ENCODE peak calls at places on chromosomes 7 and 10, in seven cellular contexts. O is pancreas, G is AG09309, Z is AG09319, T is GM13977, U is PC-3, E is transverse colon. R is an unnamed sample.
A peak's percentile ranks its signal among the peaks of the same experiment; 100 is the strongest.

GRCh38 chr7:134593530-134594392 is 44.9 kb downstream of the AKR1B15 start:
- DNase-seq in O (peak; percentile 28), G (peak; percentile 86), Z (peak; percentile 95), T (no peak), U (peak; percentile 63), E (peak; percentile 41), R (no peak)

GRCh38 chr10:118543714-118544400 is 51.6 kb downstream of the PRLHR start:
- DNase-seq in O (peak; percentile 61), G (no peak), Z (no peak), T (peak; percentile 37), U (peak; percentile 70), E (peak; percentile 41), R (no peak)

GRCh38 chr10:131237991-131238651 is 73.4 kb downstream of the TCERG1L start:
- DNase-seq in O (no peak), G (no peak), Z (no peak), T (no peak), U (no peak), E (no peak), R (no peak)

GRCh38 chr10:100349672-100350071 is 2.6 kb downstream of the SCD start:
- DNase-seq in O (no peak), G (no peak), Z (no peak), T (no peak), U (no peak), E (no peak), R (no peak)

GRCh38 chr10:90579602-90580242 is 278.1 kb downstream of the HTR7 start:
- DNase-seq in O (no peak), G (no peak), Z (no peak), T (no peak), U (peak; percentile 80), E (no peak), R (no peak)

GRCh38 chr7:45138433-45139267 is 18.9 kb upstream of the RAMP3 start:
- DNase-seq in O (no peak), G (no peak), Z (no peak), T (no peak), U (no peak), E (no peak), R (no peak)

GRCh38 chr10:73401636-73402035 is 12.2 kb downstream of the ANXA7 start:
- DNase-seq in O (no peak), G (no peak), Z (no peak), T (no peak), U (no peak), E (no peak), R (no peak)

GRCh38 chr7:40463449-40463848 is 328.6 kb downstream of the SUGCT start:
- DNase-seq in O (no peak), G (no peak), Z (no peak), T (no peak), U (no peak), E (no peak), R (no peak)

GRCh38 chr7:142461437-142461836 is 203.6 kb upstream of the PRSS58 start:
- DNase-seq in O (no peak), G (peak; percentile 77), Z (peak; percentile 68), T (no peak), U (peak; percentile 75), E (no peak), R (no peak)

GRCh38 chr7:131909151-131909768 is 352.8 kb upstream of the PODXL start:
- DNase-seq in O (peak; percentile 39), G (no peak), Z (no peak), T (no peak), U (no peak), E (peak; percentile 13), R (no peak)

GRCh38 chr7:123797673-123798526 is 47.1 kb upstream of the HYAL4 start:
- DNase-seq in O (no peak), G (peak; percentile 45), Z (peak; percentile 67), T (peak; percentile 12), U (peak; percentile 94), E (no peak), R (no peak)

GRCh38 chr10:75743231-75743864 is 311.9 kb downstream of the LRMDA start:
- DNase-seq in O (no peak), G (no peak), Z (no peak), T (no peak), U (no peak), E (no peak), R (no peak)

GRCh38 chr7:21054427-21055133 is 267.9 kb upstream of the SP8 start:
- DNase-seq in O (no peak), G (no peak), Z (no peak), T (no peak), U (peak; percentile 19), E (no peak), R (no peak)

GRCh38 chr7:64634406-64635062 is 31.4 kb upstream of the ZNF107 start:
- DNase-seq in O (no peak), G (no peak), Z (no peak), T (no peak), U (no peak), E (no peak), R (no peak)

GRCh38 chr10:72846225-72846624 is 47.3 kb upstream of the OIT3 start:
- DNase-seq in O (no peak), G (peak; percentile 31), Z (no peak), T (no peak), U (peak; percentile 100), E (no peak), R (no peak)

GRCh38 chr7:462173-463103 is 57.2 kb downstream of the PDGFA start:
- DNase-seq in O (peak; percentile 31), G (no peak), Z (no peak), T (no peak), U (no peak), E (no peak), R (no peak)

GRCh38 chr10:109282510-109282909 is 640.8 kb downstream of the XPNPEP1 start:
- DNase-seq in O (no peak), G (no peak), Z (no peak), T (no peak), U (peak; percentile 35), E (no peak), R (no peak)

GRCh38 chr7:43467406-43467805 is 115.5 kb upstream of the STK17A start:
- DNase-seq in O (no peak), G (peak; percentile 18), Z (no peak), T (no peak), U (peak; percentile 30), E (no peak), R (no peak)

GRCh38 chr10:127694580-127695193 is 42.3 kb upstream of the FOXI2 start:
- DNase-seq in O (no peak), G (no peak), Z (no peak), T (peak; percentile 26), U (peak; percentile 42), E (peak; percentile 30), R (no peak)

GRCh38 chr7:122616951-122617350 is 82.0 kb downstream of the RNF133 start:
- DNase-seq in O (no peak), G (no peak), Z (no peak), T (no peak), U (no peak), E (no peak), R (no peak)

GRCh38 chr10:33314788-33315561 is 19.5 kb downstream of the NRP1 start:
- DNase-seq in O (no peak), G (no peak), Z (no peak), T (no peak), U (peak; percentile 92), E (no peak), R (no peak)

GRCh38 chr7:151308256-151308655 is 33.4 kb upstream of the NUB1 start:
- DNase-seq in O (no peak), G (no peak), Z (no peak), T (no peak), U (no peak), E (no peak), R (no peak)
- TF ChIP-seq CTCF in O (no peak), G (no peak), Z (no peak), T (no peak), U (no peak), E (no peak), R (no peak)

DNA sequence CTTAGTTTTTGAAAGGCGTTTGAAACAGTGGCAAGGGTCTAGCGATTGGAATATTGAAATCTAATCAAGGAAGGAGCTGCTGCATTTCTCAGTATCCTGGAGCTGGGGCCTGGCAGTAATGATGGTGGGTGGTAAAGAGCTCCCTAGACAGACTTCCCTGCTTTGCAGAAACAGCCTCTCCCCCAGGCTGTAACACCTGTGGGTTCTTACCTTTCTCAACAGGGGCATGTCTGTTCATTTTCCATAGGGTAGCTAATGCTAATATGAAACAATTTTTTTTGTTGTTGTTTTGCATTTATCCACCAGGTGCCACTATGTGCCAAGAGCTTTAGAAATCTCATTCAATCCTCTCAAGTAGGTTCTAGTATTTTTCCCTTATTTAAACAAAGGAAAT is 345.5 kb downstream of the REEP3 start:
- DNase-seq in O (no peak), G (no peak), Z (no peak), T (no peak), U (peak; percentile 75), E (no peak), R (no peak)
- TF ChIP-seq CTCF in O (no peak), G (no peak), Z (peak; percentile 6), T (peak; percentile 25), U (peak; percentile 61), E (no peak), R (peak; percentile 25)

DNA sequence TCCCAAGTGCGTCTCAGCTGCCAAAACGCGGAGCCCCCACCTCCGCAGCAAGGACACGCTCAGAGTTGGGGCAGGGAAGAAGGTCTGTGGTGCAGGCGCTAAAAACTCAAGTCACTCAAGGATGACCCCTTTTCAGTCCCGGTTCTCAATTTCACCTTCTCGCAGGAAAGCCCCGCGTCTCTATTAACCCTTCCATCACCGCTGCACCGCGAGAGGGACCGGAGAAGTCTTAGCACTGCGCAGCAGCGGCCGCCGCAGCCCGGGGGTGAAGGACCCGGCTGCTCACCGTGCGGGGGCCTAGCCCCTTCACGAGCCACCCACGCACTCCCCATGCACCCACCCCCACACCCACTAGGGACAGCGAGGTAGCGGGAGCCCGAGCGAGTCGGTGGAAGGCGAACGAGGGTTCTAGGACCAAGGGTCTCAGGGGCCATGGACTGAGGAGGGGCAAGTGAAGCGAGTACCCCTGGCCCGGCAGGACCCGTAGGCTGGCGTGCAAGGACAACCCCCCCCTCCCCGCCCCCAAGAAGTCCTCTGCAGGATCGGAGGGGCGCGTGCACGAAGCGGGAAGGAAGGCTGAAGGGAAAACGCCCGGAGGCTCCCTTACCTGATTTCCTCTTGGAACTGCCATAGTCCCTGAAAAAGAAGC is 162.8 kb downstream of the SH3PXD2A start:
- DNase-seq in O (no peak), G (no peak), Z (no peak), T (peak; percentile 91), U (no peak), E (peak; percentile 47), R (no peak)
- TF ChIP-seq CTCF in O (no peak), G (no peak), Z (no peak), T (no peak), U (no peak), E (no peak), R (no peak)

DNA sequence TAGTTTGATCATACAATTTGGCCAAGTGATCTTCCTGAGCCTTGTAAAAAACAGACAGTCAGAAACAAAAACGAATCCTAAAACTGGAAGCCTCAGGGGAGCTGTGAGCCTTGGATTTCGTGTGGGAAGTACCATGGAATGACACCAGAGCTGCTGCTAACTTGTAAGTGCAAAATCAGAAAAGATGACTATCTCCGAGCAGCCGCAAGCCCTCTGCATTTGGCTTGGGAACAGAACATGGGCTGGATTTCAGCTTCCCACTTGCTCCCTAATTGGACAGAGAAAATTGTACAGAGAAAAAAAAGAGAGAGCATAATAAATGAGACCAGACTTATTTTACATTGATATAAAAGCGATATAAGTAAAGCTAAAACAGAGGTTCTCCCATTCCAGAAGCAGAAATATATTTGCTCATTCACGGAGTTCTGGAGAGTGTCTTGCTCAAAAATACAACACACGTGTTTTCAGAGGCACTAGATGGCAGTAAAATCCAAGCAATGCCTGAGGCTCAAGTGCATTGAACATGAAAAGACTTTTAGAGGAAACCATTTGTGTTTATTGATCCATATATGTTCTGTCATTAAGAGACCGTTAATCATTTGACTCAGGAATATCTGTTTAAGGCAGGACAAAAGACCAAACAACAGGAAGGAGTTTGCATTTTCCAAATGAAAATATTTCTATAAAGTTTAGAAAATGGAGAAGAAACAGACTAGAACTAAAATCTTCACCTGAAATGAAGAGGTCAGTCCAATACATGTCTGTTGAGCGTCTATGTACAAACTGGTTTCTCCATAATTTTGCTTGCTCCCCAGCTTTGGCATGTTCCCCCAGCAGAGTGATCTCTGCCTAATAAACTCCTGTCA is 78.3 kb upstream of the SLC26A5 start:
- DNase-seq in O (no peak), G (peak; percentile 8), Z (no peak), T (no peak), U (peak; percentile 66), E (no peak), R (no peak)
- TF ChIP-seq CTCF in O (peak; percentile 7), G (peak; percentile 41), Z (peak; percentile 45), T (peak; percentile 32), U (peak; percentile 73), E (peak; percentile 17), R (peak; percentile 44)

R was measured in D721Med.